ENCODE peak calls at places on chromosomes 3 and 15, in ten cellular contexts. T, V, Y, D, G, F, O, U, M and X are unnamed samples.

GRCh38 chr3:143360244-143360643 is 240.7 kb downstream of the CHST2 start:
- DNase-seq in F (no peak), U (no peak), M (no peak), V (peak; percentile 60), G (no peak), O (no peak), D (peak; percentile 66), T (no peak), Y (no peak), X (no peak)

GRCh38 chr15:85625856-85626255 is 168.9 kb downstream of the KLHL25 start:
- DNase-seq in G (no peak), F (no peak), V (peak; percentile 93), D (peak; percentile 94), U (peak; percentile 96), Y (no peak), T (peak; percentile 71), O (no peak), M (no peak), X (peak; percentile 78)

GRCh38 chr3:13229291-13229949 is 156.2 kb upstream of the IQSEC1 start:
- DNase-seq in Y (no peak), T (no peak), D (peak; percentile 6), M (no peak), F (no peak), U (peak; percentile 7), G (no peak), O (no peak), V (no peak), X (peak; percentile 32)

GRCh38 chr3:40404591-40405198 is 17.7 kb downstream of the ENTPD3 start:
- DNase-seq in D (no peak), Y (no peak), T (no peak), F (no peak), U (no peak), G (no peak), V (no peak), M (no peak), O (no peak), X (no peak)

GRCh38 chr3:45976191-45977091 is 19.2 kb downstream of the FYCO1 start:
- DNase-seq in T (no peak), F (no peak), O (no peak), D (no peak), V (no peak), M (no peak), U (no peak), Y (no peak), G (no peak), X (no peak)

GRCh38 chr3:123286308-123287023 is 84.7 kb downstream of the SEC22A start:
- DNase-seq in U (peak; percentile 68), O (no peak), M (peak; percentile 73), T (peak; percentile 68), F (peak; percentile 82), D (peak; percentile 71), G (peak; percentile 79), V (peak; percentile 30), Y (no peak), X (peak; percentile 53)

GRCh38 chr3:170869645-170870593 is at the start of gene RPL22L1:
- DNase-seq in M (peak; percentile 91), F (peak; percentile 96), O (peak; percentile 97), D (peak; percentile 96), Y (peak; percentile 93), V (peak; percentile 90), U (peak; percentile 95), T (peak; percentile 98), G (peak; percentile 95), X (peak; percentile 100)

GRCh38 chr3:133444071-133444774 is 44.4 kb downstream of the BFSP2 start:
- DNase-seq in O (no peak), G (no peak), Y (no peak), F (peak; percentile 30), D (peak; percentile 48), V (peak; percentile 36), T (peak; percentile 35), M (no peak), U (peak; percentile 24), X (peak; percentile 54)

GRCh38 chr3:19576343-19576742 is 357.7 kb downstream of the EFHB start:
- DNase-seq in D (no peak), O (no peak), Y (no peak), T (no peak), G (no peak), U (no peak), M (no peak), F (no peak), V (no peak), X (no peak)

GRCh38 chr3:12708584-12709192 is 44.8 kb upstream of the RAF1 start:
- DNase-seq in M (no peak), Y (peak; percentile 34), G (no peak), U (peak; percentile 94), F (peak; percentile 59), D (peak; percentile 72), O (peak; percentile 87), V (peak; percentile 94), T (peak; percentile 85), X (no peak)

GRCh38 chr15:80599359-80599758 is 95.8 kb upstream of the ABHD17C start:
- DNase-seq in G (no peak), F (no peak), V (peak; percentile 78), Y (no peak), O (no peak), M (no peak), D (peak; percentile 34), U (peak; percentile 86), T (no peak), X (no peak)

GRCh38 chr15:95503640-95504225 is 826.8 kb upstream of the NR2F2 start:
- DNase-seq in U (no peak), D (no peak), M (no peak), F (no peak), Y (no peak), G (no peak), V (no peak), O (no peak), T (no peak), X (no peak)

DNA sequence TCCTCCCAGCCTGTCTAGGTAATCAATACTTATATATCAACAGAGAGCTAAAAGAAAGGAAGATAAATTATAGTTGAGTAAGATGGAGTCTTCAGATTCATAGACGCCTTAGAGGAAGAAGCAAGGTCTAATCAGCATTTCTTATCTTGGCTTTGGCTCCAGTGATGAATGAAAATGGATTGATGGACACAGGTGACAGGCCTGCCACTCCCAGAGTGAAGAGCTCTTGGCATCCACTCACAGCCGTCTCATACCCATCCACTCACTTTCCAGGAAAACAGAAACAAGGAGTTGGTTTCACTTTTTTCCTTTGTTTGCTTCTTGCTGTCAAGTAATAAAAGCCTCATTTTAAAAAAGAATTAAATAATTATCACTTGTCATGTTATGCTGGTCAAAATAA is 168.2 kb downstream of the MFSD1 start:
- DNase-seq in G (no peak), O (no peak), F (no peak), U (no peak), V (no peak), M (no peak), T (no peak), Y (no peak), D (no peak), X (no peak)
- H3K4me1 ChIP-seq in G (no peaks in the 10 kb centered on the region), O (no peaks in the 10 kb centered on the region), F (no peaks in the 10 kb centered on the region), U (no peaks in the 10 kb centered on the region), V (no peaks in the 10 kb centered on the region), M (no peaks in the 10 kb centered on the region), T (no peaks in the 10 kb centered on the region), Y (no peaks in the 10 kb centered on the region), D (no peaks in the 10 kb centered on the region), X (no peaks in the 10 kb centered on the region)

GRCh38 chr3:184584001-184584891 is 22.7 kb downstream of the EPHB3 start:
- DNase-seq in O (no peak), T (no peak), G (no peak), M (no peak), Y (peak; percentile 16), D (no peak), V (no peak), F (no peak), U (no peak), X (no peak)

GRCh38 chr3:184581331-184582210 is 20.0 kb downstream of the EPHB3 start:
- DNase-seq in T (no peak), F (no peak), M (no peak), D (no peak), V (no peak), U (no peak), G (no peak), Y (no peak), O (no peak), X (no peak)

GRCh38 chr3:184582998-184583344 is 21.4 kb downstream of the EPHB3 start:
- DNase-seq in F (no peak), Y (no peak), U (no peak), M (no peak), T (no peak), O (no peak), G (no peak), V (no peak), D (no peak), X (no peak)

GRCh38 chr3:184583345-184584000 is 21.9 kb downstream of the EPHB3 start:
- DNase-seq in D (no peak), G (no peak), U (no peak), V (no peak), T (no peak), O (no peak), Y (peak; percentile 71), F (peak; percentile 63), M (no peak), X (no peak)

DNA sequence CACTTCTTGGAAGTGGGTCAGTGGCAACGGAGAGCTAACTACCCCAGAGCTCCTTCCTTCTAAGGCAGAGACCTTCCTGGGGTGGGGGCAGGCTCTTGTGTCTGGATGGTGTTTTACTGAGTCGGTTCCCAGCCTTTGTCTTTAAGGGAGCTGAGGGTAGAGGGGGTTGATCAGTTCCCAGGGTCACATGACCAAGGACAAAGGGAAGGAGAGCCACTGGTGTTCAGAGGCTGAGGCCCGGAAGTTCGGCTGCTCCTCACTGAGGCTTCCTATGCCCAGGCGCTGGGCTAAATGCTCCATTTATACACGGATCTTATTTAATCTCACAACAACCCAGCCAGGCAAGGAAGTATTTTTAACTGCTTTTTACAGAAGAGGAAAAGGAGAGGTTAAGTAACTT is 21.0 kb downstream of the EPHB3 start:
- DNase-seq in F (no peak), D (no peak), U (no peak), V (no peak), M (no peak), Y (peak; percentile 57), G (no peak), O (peak; percentile 78), T (no peak), X (no peak)
- H3K4me3 ChIP-seq in F (no peak overlapping the region), D (peak overlapping the region; percentile 41), U (no peak overlapping the region), V (no peak overlapping the region), M (no peak overlapping the region), Y (peak overlapping the region; percentile 68), G (peak overlapping the region; percentile 42), O (peak overlapping the region; percentile 87), T (peak overlapping the region; percentile 89), X (no peak overlapping the region)

GRCh38 chr15:40438712-40439111 is 2.0 kb upstream of the BAHD1 start:
- DNase-seq in V (no peak), Y (no peak), T (no peak), U (no peak), D (no peak), O (no peak), F (no peak), G (no peak), M (no peak), X (no peak)
- H3K4me1 ChIP-seq in V (peaks cover 24% of the 10 kb centered on the region), Y (peaks cover 70% of the 10 kb centered on the region), T (peaks cover 28% of the 10 kb centered on the region), U (peaks cover 15% of the 10 kb centered on the region), D (peaks cover 6% of the 10 kb centered on the region), O (peaks cover 29% of the 10 kb centered on the region), F (peaks cover 49% of the 10 kb centered on the region), G (peaks cover 57% of the 10 kb centered on the region), M (peaks cover 51% of the 10 kb centered on the region), X (no peaks in the 10 kb centered on the region)

DNA sequence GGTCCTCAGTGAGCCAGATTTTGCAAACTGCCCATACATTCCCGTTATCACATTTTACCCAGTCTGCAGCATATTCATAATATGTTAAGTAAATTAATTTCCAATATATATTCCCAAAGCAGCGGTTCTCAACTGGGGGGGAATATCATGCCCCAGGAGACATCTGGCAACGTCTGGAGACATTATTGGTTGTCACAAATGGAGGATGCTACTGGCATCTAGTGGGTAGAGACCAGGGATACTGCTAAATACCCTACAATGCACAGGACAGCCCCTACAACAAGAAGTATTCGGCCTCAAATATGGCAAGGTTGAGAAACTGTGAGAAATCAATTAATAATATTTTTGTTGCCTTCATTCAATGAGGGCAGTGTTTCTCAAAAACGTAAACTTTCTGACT is 280.3 kb downstream of the MAGI1 start:
- DNase-seq in T (no peak), Y (no peak), O (no peak), M (no peak), D (no peak), V (no peak), U (no peak), G (no peak), F (no peak), X (no peak)
- H3K4me3 ChIP-seq in T (no peak overlapping the region), Y (no peak overlapping the region), O (no peak overlapping the region), M (no peak overlapping the region), D (no peak overlapping the region), V (no peak overlapping the region), U (no peak overlapping the region), G (no peak overlapping the region), F (no peak overlapping the region), X (no peak overlapping the region)